ENCODE peak calls at places on chromosomes 12 and 14, in ten cellular contexts. F, K, P, Z, X, T, M, A, W and G are unnamed samples.

GRCh38 chr14:66432334-66432733 is 53.8 kb upstream of the CCDC196 start:
- DNase-seq in F (no peak), K (no peak), P (no peak), Z (no peak), X (no peak), T (no peak), M (no peak), A (no peak), W (no peak), G (no peak)

GRCh38 chr14:35043046-35043445 is 3.0 kb upstream of the FAM177A1 start:
- DNase-seq in F (no peak), K (no peak), P (no peak), Z (no peak), X (no peak), T (no peak), M (no peak), A (no peak), W (no peak), G (no peak)

GRCh38 chr12:85016423-85016822 is 19.7 kb downstream of the TSPAN19 start:
- DNase-seq in F (no peak), K (peak; percentile 23), P (no peak), Z (peak; percentile 33), X (no peak), T (no peak), M (no peak), A (peak; percentile 74), W (no peak), G (no peak)

GRCh38 chr12:96034631-96035282 is 630 bp downstream of the LTA4H start:
- DNase-seq in F (no peak), K (peak; percentile 22), P (peak; percentile 59), Z (peak; percentile 38), X (peak; percentile 40), T (no peak), M (peak; percentile 46), A (peak; percentile 16), W (peak; percentile 43), G (no peak)

GRCh38 chr12:119432935-119433334 is 98.4 kb downstream of the CCDC60 start:
- DNase-seq in F (no peak), K (peak; percentile 10), P (no peak), Z (no peak), X (no peak), T (peak; percentile 27), M (no peak), A (no peak), W (no peak), G (no peak)

GRCh38 chr12:44347145-44347544 is 511.3 kb downstream of the TMEM117 start:
- DNase-seq in F (no peak), K (no peak), P (no peak), Z (no peak), X (no peak), T (no peak), M (no peak), A (no peak), W (no peak), G (no peak)

GRCh38 chr14:99658218-99658617 is 13.3 kb downstream of the HHIPL1 start:
- DNase-seq in F (no peak), K (no peak), P (no peak), Z (no peak), X (no peak), T (no peak), M (no peak), A (no peak), W (no peak), G (no peak)

GRCh38 chr12:642633-643477 is 20.4 kb downstream of the NINJ2 start:
- DNase-seq in F (peak; percentile 87), K (no peak), P (peak; percentile 86), Z (peak; percentile 82), X (peak; percentile 84), T (peak; percentile 86), M (peak; percentile 78), A (peak; percentile 39), W (peak; percentile 73), G (no peak)

GRCh38 chr12:12461923-12462315 is 100.7 kb downstream of the DUSP16 start:
- DNase-seq in F (no peak), K (no peak), P (no peak), Z (no peak), X (no peak), T (no peak), M (no peak), A (no peak), W (no peak), G (no peak)

GRCh38 chr14:76985021-76985420 is 43.5 kb downstream of the IRF2BPL start:
- DNase-seq in F (no peak), K (peak; percentile 41), P (no peak), Z (no peak), X (no peak), T (no peak), M (no peak), A (no peak), W (no peak), G (no peak)

GRCh38 chr14:75430526-75430925 is 2.7 kb downstream of the JDP2 start:
- DNase-seq in F (no peak), K (no peak), P (no peak), Z (no peak), X (no peak), T (peak; percentile 72), M (peak; percentile 45), A (peak; percentile 59), W (no peak), G (no peak)

GRCh38 chr14:68137704-68138619 is 318.4 kb downstream of the RAD51B start:
- DNase-seq in F (no peak), K (peak; percentile 77), P (no peak), Z (peak; percentile 69), X (peak; percentile 36), T (peak; percentile 50), M (no peak), A (peak; percentile 26), W (peak; percentile 56), G (no peak)

GRCh38 chr14:26204954-26205479 is 392.8 kb downstream of the NOVA1 start:
- DNase-seq in F (no peak), K (no peak), P (peak; percentile 48), Z (no peak), X (peak; percentile 18), T (peak; percentile 24), M (peak; percentile 50), A (peak; percentile 36), W (peak; percentile 18), G (no peak)

GRCh38 chr14:102316048-102316745 is 3.3 kb upstream of the ZNF839 start:
- DNase-seq in F (no peak), K (peak; percentile 44), P (no peak), Z (no peak), X (peak; percentile 39), T (peak; percentile 55), M (peak; percentile 58), A (peak; percentile 70), W (peak; percentile 78), G (no peak)
- TF ChIP-seq POLR2A in F (no peak), K (no peak), P (no peak), Z (no peak), X (no peak), T (no peak), M (no peak), A (no peak), W (no peak), G (no peak)

GRCh38 chr12:77060883-77061240 is 4.5 kb downstream of the E2F7 start:
- DNase-seq in F (no peak), K (no peak), P (no peak), Z (no peak), X (no peak), T (no peak), M (no peak), A (no peak), W (no peak), G (no peak)

GRCh38 chr12:77062846-77063461 is 2.4 kb downstream of the E2F7 start:
- DNase-seq in F (no peak), K (no peak), P (no peak), Z (no peak), X (no peak), T (no peak), M (no peak), A (no peak), W (no peak), G (no peak)

GRCh38 chr12:77064891-77065360 is 443 bp downstream of the E2F7 start:
- DNase-seq in F (no peak), K (no peak), P (no peak), Z (peak; percentile 58), X (no peak), T (no peak), M (no peak), A (no peak), W (no peak), G (no peak)

GRCh38 chr12:77062396-77062795 is 3.0 kb downstream of the E2F7 start:
- DNase-seq in F (no peak), K (no peak), P (no peak), Z (no peak), X (no peak), T (no peak), M (no peak), A (no peak), W (no peak), G (no peak)

DNA sequence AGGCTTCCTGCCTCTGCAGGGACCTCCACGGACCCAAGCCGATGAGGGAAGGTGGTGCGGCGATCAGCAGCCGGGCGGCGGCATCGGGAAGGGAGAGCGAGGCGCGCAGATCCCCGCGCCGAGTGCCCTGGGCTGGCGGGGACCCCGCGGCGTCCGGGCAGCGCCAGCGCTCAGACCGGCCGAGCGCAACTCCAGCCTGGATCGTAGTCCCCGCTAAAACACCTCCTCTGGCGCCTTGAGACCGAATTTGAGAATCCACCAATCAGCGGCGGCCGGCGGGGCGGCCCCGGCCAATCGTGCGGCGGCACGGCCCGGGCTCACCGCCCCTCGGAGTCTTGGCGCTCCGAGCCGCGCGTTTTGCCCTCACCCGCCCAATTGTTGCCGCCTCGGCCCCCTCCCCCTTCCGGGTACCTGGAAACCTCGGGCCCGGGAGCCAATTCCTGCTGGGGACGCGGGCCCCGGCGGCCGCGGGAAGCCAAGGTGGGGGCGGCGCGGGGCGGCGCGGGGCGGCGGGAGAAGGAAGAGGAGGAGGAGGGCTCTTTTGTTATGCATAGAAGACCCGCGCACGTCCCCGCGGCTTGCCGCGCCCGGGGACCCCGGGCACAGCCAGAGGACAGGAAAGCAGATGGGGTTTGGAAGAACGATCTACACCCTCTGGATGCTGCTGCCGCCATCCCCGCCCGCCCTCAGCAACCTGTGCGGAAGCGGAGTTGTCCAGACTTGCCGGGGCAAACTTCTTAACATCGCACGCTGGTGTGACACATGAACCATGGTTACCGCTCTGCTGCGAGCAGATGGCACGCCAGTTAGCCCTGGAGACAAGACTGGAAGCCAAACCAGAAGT is at the start of gene E2F7:
- DNase-seq in F (peak; percentile 88), K (peak; percentile 82), P (peak; percentile 90), Z (peak; percentile 96), X (peak; percentile 87), T (peak; percentile 90), M (peak; percentile 87), A (peak; percentile 66), W (peak; percentile 83), G (peak; percentile 93)
- TF ChIP-seq POLR2A in F (peak; percentile 91), K (peak; percentile 66), P (no peak), Z (peak; percentile 79), X (no peak), T (no peak), M (no peak), A (no peak), W (no peak), G (no peak)

GRCh38 chr12:6963016-6963731 is 7.3 kb downstream of the PHB2 start:
- DNase-seq in F (no peak), K (no peak), P (peak; percentile 95), Z (no peak), X (peak; percentile 95), T (peak; percentile 96), M (peak; percentile 43), A (no peak), W (peak; percentile 45), G (no peak)
- TF ChIP-seq POLR2A in F (no peak), K (no peak), P (peak; percentile 98), Z (no peak), X (peak; percentile 99), T (peak; percentile 98), M (no peak), A (no peak), W (no peak), G (no peak)

GRCh38 chr12:56157201-56158028 is 744 bp upstream of the MYL6 start:
- DNase-seq in F (peak; percentile 64), K (peak; percentile 92), P (peak; percentile 82), Z (peak; percentile 94), X (peak; percentile 81), T (peak; percentile 87), M (peak; percentile 87), A (peak; percentile 81), W (peak; percentile 87), G (peak; percentile 95)
- TF ChIP-seq POLR2A in F (no peak), K (peak; percentile 44), P (peak; percentile 33), Z (peak; percentile 30), X (peak; percentile 3), T (no peak), M (no peak), A (no peak), W (peak; percentile 6), G (peak; percentile 29)